ENCODE peak calls at places on chromosomes 7 and 10, in nine cellular contexts. U is tibial artery, B is Karpas-422, W is endodermal cell, S is K562, X is cardiac muscle cell, O is sigmoid colon, R is thyroid gland, Y is mammary epithelial cell. I is an unnamed sample. For H3K9me3 and H3K4me1, the result is how much of the 10 kb centered on the place peaks cover.

GRCh38 chr10:77587424-77587806 is 50.2 kb downstream of the KCNMA1 start:
- DNase-seq in U (no peak), B (no peak), W (no peak), S (no peak), X (no peak), O (peak), R (peak), Y (no peak), I (no peak)

GRCh38 chr7:116353614-116354013 is 143.3 kb downstream of the TES start:
- DNase-seq in U (peak), B (no peak), W (no peak), S (no peak), X (peak), O (peak), R (peak), Y (no peak), I (no peak)

GRCh38 chr10:60349426-60349825 is 40.2 kb downstream of the ANK3 start:
- DNase-seq in U (no peak), B (no peak), W (no peak), S (no peak), X (no peak), O (no peak), R (no peak), Y (no peak), I (no peak)

GRCh38 chr7:91140286-91140685 is 123.9 kb upstream of the FZD1 start:
- DNase-seq in U (no peak), B (no peak), W (no peak), S (no peak), X (no peak), O (no peak), R (no peak), Y (no peak), I (no peak)

GRCh38 chr10:30553625-30554442 is 75.7 kb downstream of the LYZL2 start:
- DNase-seq in U (peak), B (no peak), W (peak), S (peak), X (peak), O (peak), R (peak), Y (no peak), I (peak)

GRCh38 chr7:16743207-16743606 is 10.3 kb upstream of the TSPAN13 start:
- DNase-seq in U (no peak), B (no peak), W (no peak), S (no peak), X (no peak), O (no peak), R (no peak), Y (peak), I (no peak)

GRCh38 chr10:3424102-3424803 is 251.7 kb upstream of the PITRM1 start:
- DNase-seq in U (peak), B (no peak), W (peak), S (no peak), X (no peak), O (no peak), R (peak), Y (no peak), I (no peak)

GRCh38 chr7:127935847-127936376 is 95.3 kb downstream of the LRRC4 start:
- DNase-seq in U (no peak), B (no peak), W (no peak), S (no peak), X (no peak), O (no peak), R (peak), Y (no peak), I (no peak)

DNA sequence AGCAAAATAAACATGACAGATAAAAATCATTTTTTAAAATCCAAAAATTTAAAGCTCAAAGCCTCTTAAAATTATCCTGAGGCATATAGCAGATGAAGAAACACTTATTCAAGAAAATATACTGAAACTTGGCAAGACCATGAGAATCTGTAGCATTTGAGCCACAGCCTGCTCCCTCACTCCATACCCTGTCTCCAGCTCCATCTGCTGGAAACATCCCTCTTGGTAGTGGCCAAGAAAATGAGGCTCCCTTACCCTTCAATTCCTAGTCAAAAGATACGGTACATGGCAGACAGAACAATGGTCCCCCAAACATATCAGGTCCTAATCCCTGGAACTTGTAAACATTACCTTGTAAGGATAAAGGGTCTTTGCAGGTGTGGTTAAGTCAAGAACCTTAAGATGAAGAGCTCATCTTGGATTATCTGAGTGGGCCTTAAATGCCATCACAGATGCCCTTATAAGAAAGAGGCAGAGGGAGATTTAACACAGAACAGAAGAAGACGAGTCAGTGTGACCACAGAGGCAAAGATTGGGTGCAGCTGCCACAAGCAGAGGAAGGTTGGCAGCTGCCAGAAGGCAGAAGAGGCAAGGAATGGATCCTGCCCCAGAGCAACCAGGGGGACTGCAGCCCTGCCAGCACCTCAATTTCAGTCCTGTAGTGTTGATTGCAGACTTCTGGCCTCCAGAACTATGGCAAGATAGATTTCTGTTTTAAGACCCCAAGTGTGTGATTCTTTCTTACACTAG is 149.4 kb downstream of the ZNF248 start:
- DNase-seq in U (no peak), B (no peak), W (no peak), S (no peak), X (no peak), O (no peak), R (no peak), Y (no peak), I (no peak)
- H3K9me3 ChIP-seq in U (under half), B (under half), W (under half), S (under half), X (under half), O (under half), R (under half), Y (under half), I (under half)

GRCh38 chr10:88968316-88968882 is 15.8 kb upstream of the ACTA2 start:
- DNase-seq in U (no peak), B (no peak), W (no peak), S (no peak), X (no peak), O (no peak), R (no peak), Y (no peak), I (no peak)
- H3K4me1 ChIP-seq in U (under half), B (under half), W (under half), S (under half), X (under half), O (half or more), R (under half), Y (under half), I (under half)

GRCh38 chr7:41584746-41585145 is 118.1 kb downstream of the INHBA start:
- DNase-seq in U (no peak), B (no peak), W (no peak), S (no peak), X (no peak), O (no peak), R (no peak), Y (peak), I (no peak)
- H3K9me3 ChIP-seq in U (under half), B (under half), W (under half), S (under half), X (under half), O (under half), R (under half), Y (under half), I (under half)

GRCh38 chr7:5572439-5572838 is 148.8 kb upstream of the TNRC18 start:
- DNase-seq in U (no peak), B (no peak), W (no peak), S (no peak), X (no peak), O (no peak), R (no peak), Y (no peak), I (no peak)
- H3K4me1 ChIP-seq in U (under half), B (under half), W (under half), S (half or more), X (under half), O (under half), R (under half), Y (under half), I (under half)

GRCh38 chr7:157558516-157558874 is 221.7 kb downstream of the DNAJB6 start:
- DNase-seq in U (peak), B (no peak), W (no peak), S (no peak), X (no peak), O (peak), R (no peak), Y (no peak), I (no peak)
- H3K9me3 ChIP-seq in U (under half), B (under half), W (half or more), S (under half), X (under half), O (under half), R (under half), Y (under half), I (under half)

GRCh38 chr10:34216348-34216908 is 598.7 kb downstream of the PARD3 start:
- DNase-seq in U (no peak), B (no peak), W (no peak), S (no peak), X (no peak), O (no peak), R (no peak), Y (no peak), I (no peak)
- H3K4me1 ChIP-seq in U (under half), B (under half), W (under half), S (under half), X (under half), O (under half), R (under half), Y (under half), I (under half)